ENCODE peak calls at places on chromosome 1, in seven cellular contexts. X is cardiac fibroblast, Z is fibroblast of lung, C is neural progenitor cell, O is choroid plexus epithelial cell, T is coronary artery, Y is HFF-Myc. K is an unnamed sample.

GRCh38 chr1:175734642-175735041 is 8.8 kb downstream of the TNR start:
- DNase-seq in C (no peak), O (no peak), X (no peak), Z (no peak), Y (no peak), T (no peak), K (no peak)

GRCh38 chr1:154334647-154335350 is 9.5 kb downstream of the ATP8B2 start:
- DNase-seq in C (peak; percentile 94), Y (peak; percentile 65), O (peak; percentile 88), Z (peak; percentile 84), X (peak; percentile 91), T (no peak), K (peak; percentile 49)

GRCh38 chr1:153534933-153535663 is 693 bp downstream of the S100A6 start:
- DNase-seq in T (peak; percentile 90), C (no peak), X (peak; percentile 58), O (no peak), Z (peak; percentile 60), Y (no peak), K (no peak)

GRCh38 chr1:36175137-36176095 is 19.5 kb downstream of the MAP7D1 start:
- DNase-seq in O (peak; percentile 86), C (no peak), T (peak; percentile 83), X (peak; percentile 80), Y (no peak), Z (peak; percentile 49), K (no peak)

GRCh38 chr1:201020040-201020591 is 3.4 kb downstream of the KIF21B start:
- DNase-seq in O (no peak), Y (no peak), X (no peak), C (peak; percentile 55), Z (no peak), T (no peak), K (no peak)

GRCh38 chr1:228087771-228088251 is 5.3 kb downstream of the ARF1 start:
- DNase-seq in O (peak; percentile 52), X (peak; percentile 84), T (no peak), C (no peak), Z (peak; percentile 41), Y (peak; percentile 64), K (peak; percentile 52)

GRCh38 chr1:190067592-190067991 is 410.1 kb downstream of the BRINP3 start:
- DNase-seq in Y (no peak), T (no peak), C (no peak), X (peak; percentile 3), Z (peak; percentile 70), O (peak; percentile 74), K (peak; percentile 42)

GRCh38 chr1:53396563-53397268 is 62.5 kb upstream of the DMRTB1 start:
- DNase-seq in Z (no peak), X (no peak), Y (no peak), T (peak; percentile 36), O (no peak), C (peak; percentile 42), K (no peak)

GRCh38 chr1:29620631-29621030 is 384.3 kb downstream of the PTPRU start:
- DNase-seq in Z (no peak), O (no peak), C (no peak), Y (no peak), T (peak; percentile 29), X (no peak), K (no peak)

GRCh38 chr1:227942716-227943261 is 4.9 kb downstream of the WNT9A start:
- DNase-seq in Y (no peak), O (no peak), T (peak; percentile 56), C (no peak), X (no peak), Z (no peak), K (no peak)

GRCh38 chr1:40659649-40659947 is 5.9 kb downstream of the RIMS3 start:
- DNase-seq in O (no peak), Z (no peak), Y (no peak), X (no peak), T (no peak), C (no peak), K (no peak)

GRCh38 chr1:165114022-165114888 is 242.3 kb downstream of the LMX1A start:
- DNase-seq in Z (peak; percentile 52), C (peak; percentile 79), Y (peak; percentile 42), T (no peak), X (peak; percentile 51), O (peak; percentile 62), K (no peak)

GRCh38 chr1:14372526-14372925 is 226.0 kb upstream of the KAZN start:
- DNase-seq in C (no peak), X (no peak), Z (no peak), Y (no peak), O (no peak), T (no peak), K (no peak)

GRCh38 chr1:90417139-90417538 is 300.0 kb downstream of the BARHL2 start:
- DNase-seq in X (no peak), C (no peak), T (no peak), Y (no peak), Z (no peak), O (no peak), K (no peak)

GRCh38 chr1:70221241-70222077 is at the start of gene SRSF11:
- DNase-seq in X (peak; percentile 96), Y (peak; percentile 72), Z (peak; percentile 94), C (peak; percentile 96), T (peak; percentile 94), O (peak; percentile 96), K (peak; percentile 54)

GRCh38 chr1:58799080-58799479 is 15.2 kb upstream of the JUN start:
- DNase-seq in C (no peak), X (no peak), Z (no peak), O (no peak), T (no peak), Y (no peak), K (no peak)

GRCh38 chr1:154405762-154406571 is 824 bp downstream of the IL6R start:
- DNase-seq in C (peak; percentile 59), Y (no peak), X (peak; percentile 70), Z (peak; percentile 54), O (peak; percentile 24), T (peak; percentile 97), K (no peak)

GRCh38 chr1:231248778-231249177 is 7.8 kb downstream of the GNPAT start:
- DNase-seq in T (no peak), Y (no peak), X (no peak), Z (peak; percentile 8), C (no peak), O (no peak), K (no peak)

GRCh38 chr1:109931189-109931672 is 20.6 kb downstream of the CSF1 start:
- DNase-seq in C (peak; percentile 97), Y (no peak), Z (peak; percentile 85), X (peak; percentile 90), T (peak; percentile 93), O (peak; percentile 87), K (peak; percentile 61)

DNA sequence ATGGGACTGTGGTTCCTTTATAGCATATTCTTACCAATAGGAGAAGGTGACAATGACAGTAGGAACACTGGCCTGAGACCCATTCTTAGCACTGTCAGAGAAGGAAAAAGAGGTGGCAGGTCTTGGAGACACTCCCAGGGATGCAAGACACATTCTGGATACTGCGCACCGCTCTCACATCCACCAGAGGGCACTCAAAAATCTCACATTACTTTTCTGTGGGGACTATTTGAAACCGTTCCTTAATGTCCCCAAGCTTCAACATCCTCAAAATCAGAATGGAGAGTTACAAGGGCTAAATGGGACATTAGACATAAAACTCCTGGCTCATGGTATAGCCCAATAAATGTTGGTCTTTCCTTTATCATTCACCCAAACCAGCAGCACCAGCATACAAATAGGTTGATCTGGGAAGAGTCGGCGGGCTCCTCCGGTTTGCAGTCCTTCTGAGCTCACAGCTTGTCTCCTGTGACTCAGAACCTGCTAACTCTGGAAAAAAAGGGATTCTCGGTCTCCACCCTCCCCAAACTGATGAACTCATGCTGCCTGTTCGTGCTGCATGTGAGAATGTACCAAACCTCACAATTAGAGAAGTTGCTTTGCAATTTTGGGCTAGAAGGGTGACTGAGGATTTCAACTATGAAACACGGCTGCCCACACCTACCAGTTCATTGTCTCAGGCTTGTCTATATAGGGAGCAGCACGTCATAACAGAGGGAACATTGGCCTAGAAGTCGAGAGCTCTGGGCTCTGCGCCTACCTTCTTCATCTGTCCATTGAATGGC is 40.2 kb downstream of the IL12RB2 start:
- DNase-seq in Y (no peak), X (peak; percentile 72), Z (peak; percentile 67), C (peak; percentile 79), T (no peak), O (peak; percentile 74), K (no peak)
- H3K4me3 ChIP-seq in Y (no peak overlapping the region), X (no peak overlapping the region), Z (no peak overlapping the region), C (no peak overlapping the region), T (no peak overlapping the region), O (no peak overlapping the region), K (no peak overlapping the region)

GRCh38 chr1:39631361-39632331 is 7.8 kb downstream of the HEYL start:
- DNase-seq in O (no peak), Y (no peak), X (no peak), T (no peak), C (no peak), Z (no peak), K (no peak)
- H3K4me3 ChIP-seq in O (no peak overlapping the region), Y (no peak overlapping the region), X (no peak overlapping the region), T (peak overlapping the region; percentile 78), C (no peak overlapping the region), Z (no peak overlapping the region), K (no peak overlapping the region)

GRCh38 chr1:30812093-30812492 is 54.5 kb upstream of the LAPTM5 start:
- DNase-seq in Y (no peak), Z (no peak), T (no peak), O (no peak), X (no peak), C (no peak), K (no peak)

GRCh38 chr1:30811187-30811586 is 53.6 kb upstream of the LAPTM5 start:
- DNase-seq in O (no peak), C (no peak), X (no peak), Y (no peak), T (no peak), Z (no peak), K (no peak)

GRCh38 chr1:30809514-30810263 is 52.1 kb upstream of the LAPTM5 start:
- DNase-seq in Y (peak; percentile 72), O (peak; percentile 93), C (peak; percentile 31), X (peak; percentile 91), T (no peak), Z (peak; percentile 97), K (peak; percentile 50)

GRCh38 chr1:30808067-30808662 is 50.6 kb upstream of the LAPTM5 start:
- DNase-seq in Y (no peak), C (no peak), T (no peak), O (no peak), Z (no peak), X (no peak), K (no peak)

GRCh38 chr1:30810416-30811105 is 53.0 kb upstream of the LAPTM5 start:
- DNase-seq in X (no peak), T (no peak), Y (no peak), C (no peak), Z (no peak), O (no peak), K (no peak)
- H3K4me3 ChIP-seq in X (no peak overlapping the region), T (no peak overlapping the region), Y (no peak overlapping the region), C (no peak overlapping the region), Z (no peak overlapping the region), O (no peak overlapping the region), K (no peak overlapping the region)

DNA sequence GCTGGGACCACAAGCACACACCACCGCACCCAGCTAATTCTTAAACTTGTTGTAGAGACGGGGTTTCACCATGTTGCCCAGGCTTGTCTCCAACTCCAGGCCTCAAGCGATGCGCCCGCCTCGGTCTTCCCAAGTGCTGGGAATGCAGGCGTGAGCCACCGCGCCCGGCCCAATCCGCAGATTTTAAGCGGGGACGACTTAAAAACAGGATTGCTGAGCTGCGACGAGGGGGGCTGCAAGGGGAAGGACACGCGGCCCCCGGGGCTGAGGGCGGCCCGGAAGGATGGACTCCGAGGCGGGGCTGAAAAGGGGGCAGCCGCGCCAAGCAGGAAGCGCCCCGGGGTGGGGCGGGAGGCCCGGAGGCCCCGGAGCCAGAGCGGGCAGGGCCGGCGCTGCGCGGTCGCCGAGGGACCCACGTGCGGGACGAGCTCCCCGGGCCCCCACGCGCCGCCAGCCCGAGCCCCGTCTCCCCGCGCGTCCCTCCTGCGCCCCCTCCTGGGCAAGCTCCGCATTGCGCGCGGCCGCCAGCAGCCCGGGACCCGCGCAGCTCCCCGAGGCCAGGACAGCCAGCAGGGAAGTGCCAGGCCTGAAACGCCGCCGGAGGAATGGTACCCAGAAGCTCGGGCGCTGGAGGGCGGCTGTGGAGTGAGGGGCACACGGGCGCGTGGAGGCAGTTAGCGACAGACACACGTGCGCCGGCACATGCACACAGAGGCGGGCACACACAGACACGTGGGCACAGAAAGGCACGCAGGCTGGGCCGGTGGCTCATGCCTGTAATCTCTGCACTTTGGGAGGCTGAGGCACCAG is 5.5 kb upstream of the PRKCZ start:
- DNase-seq in T (no peak), Z (peak; percentile 19), X (peak; percentile 56), O (peak; percentile 29), C (peak; percentile 82), Y (no peak), K (no peak)
- H3K4me3 ChIP-seq in T (peak overlapping the region; percentile 64), Z (no peak overlapping the region), X (no peak overlapping the region), O (no peak overlapping the region), C (peak overlapping the region; percentile 30), Y (peak overlapping the region; percentile 19), K (no peak overlapping the region)